ENCODE peak calls at places on chromosome 4, in six cellular contexts. L, T, W, C, H and B are unnamed samples.

GRCh38 chr4:180336494-180337090 is 1906.6 kb upstream of the TENM3 start:
- DNase-seq in C (no peak), W (no peak), T (no peak), L (no peak), H (no peak), B (no peak)

GRCh38 chr4:157582141-157582540 is 361.6 kb downstream of the GRIA2 start:
- DNase-seq in H (no peak), T (no peak), L (no peak), W (no peak), C (no peak), B (no peak)

GRCh38 chr4:5788144-5788543 is 77.1 kb downstream of the EVC start:
- DNase-seq in H (no peak), C (no peak), L (no peak), W (peak), T (no peak), B (peak)

GRCh38 chr4:6915041-6916005 is 5.7 kb downstream of the TBC1D14 start:
- DNase-seq in L (no peak), C (no peak), H (no peak), W (peak), T (no peak), B (no peak)

GRCh38 chr4:68861057-68861456 is 45.3 kb downstream of the UGT2B10 start:
- DNase-seq in C (no peak), W (no peak), H (no peak), T (no peak), L (no peak), B (no peak)

GRCh38 chr4:8177544-8177943 is 18.9 kb upstream of the ABLIM2 start:
- DNase-seq in C (no peak), T (peak), W (no peak), L (no peak), H (no peak), B (no peak)

GRCh38 chr4:85515701-85516100 is 40.8 kb downstream of the ARHGAP24 start:
- DNase-seq in W (no peak), H (no peak), C (no peak), T (no peak), L (no peak), B (no peak)

GRCh38 chr4:10050171-10051120 is 29.1 kb upstream of the SLC2A9 start:
- DNase-seq in C (no peak), T (no peak), L (no peak), W (no peak), H (no peak), B (no peak)

GRCh38 chr4:126661194-126661593 is 971.6 kb upstream of the INTU start:
- DNase-seq in H (no peak), T (no peak), C (no peak), L (no peak), W (no peak), B (no peak)

GRCh38 chr4:15682340-15682725 is 706 bp downstream of the FAM200B start:
- DNase-seq in C (no peak), W (no peak), H (peak), L (no peak), T (no peak), B (no peak)

GRCh38 chr4:4248885-4249203 is 821 bp upstream of the TMEM128 start:
- DNase-seq in C (no peak), L (no peak), T (peak), W (no peak), H (no peak), B (no peak)

GRCh38 chr4:25096553-25097443 is 63.5 kb downstream of the SEPSECS start:
- DNase-seq in T (no peak), W (no peak), L (no peak), H (no peak), C (no peak), B (no peak)

GRCh38 chr4:105785792-105786191 is 77.2 kb downstream of the GSTCD start:
- DNase-seq in L (no peak), W (no peak), C (no peak), T (no peak), H (no peak), B (no peak)

GRCh38 chr4:141702472-141703182 is 66.2 kb downstream of the IL15 start:
- DNase-seq in C (no peak), H (peak), T (no peak), W (no peak), L (no peak), B (no peak)

GRCh38 chr4:22877653-22878052 is 184.9 kb downstream of the GBA3 start:
- DNase-seq in H (no peak), W (no peak), C (no peak), T (no peak), L (no peak), B (no peak)

GRCh38 chr4:187417761-187418160 is 577.8 kb upstream of the ZFP42 start:
- DNase-seq in L (no peak), T (no peak), H (no peak), W (no peak), C (no peak), B (no peak)

GRCh38 chr4:7646384-7647061 is 211.8 kb upstream of the PSAPL1 start:
- DNase-seq in W (no peak), C (no peak), T (no peak), L (no peak), H (no peak), B (peak)

GRCh38 chr4:138045036-138045435 is 197.1 kb downstream of the SLC7A11 start:
- DNase-seq in H (no peak), W (no peak), C (no peak), L (no peak), T (no peak), B (no peak)

GRCh38 chr4:52915131-52915645 is 53.1 kb downstream of the RASL11B start:
- DNase-seq in W (no peak), H (no peak), C (no peak), T (no peak), L (no peak), B (no peak)

GRCh38 chr4:6069845-6070709 is 51.8 kb upstream of the C4orf50 start:
- DNase-seq in H (no peak), W (no peak), L (no peak), T (no peak), C (no peak), B (no peak)

GRCh38 chr4:45155081-45155777 is 428.9 kb upstream of the GNPDA2 start:
- DNase-seq in W (no peak), T (no peak), C (no peak), H (no peak), L (no peak), B (no peak)

GRCh38 chr4:158750379-158750778 is 18.4 kb upstream of the FNIP2 start:
- DNase-seq in C (no peak), W (no peak), H (no peak), T (no peak), L (no peak), B (no peak)

GRCh38 chr4:101259876-101260275 is 87.5 kb downstream of the PPP3CA start:
- DNase-seq in T (no peak), H (peak), L (no peak), C (no peak), W (no peak), B (no peak)

GRCh38 chr4:16199132-16199531 is 27.1 kb downstream of the TAPT1 start:
- DNase-seq in L (no peak), C (no peak), H (peak), T (peak), W (no peak), B (no peak)

GRCh38 chr4:105547769-105548168 is 4.7 kb upstream of the ARHGEF38 start:
- DNase-seq in H (no peak), W (no peak), L (no peak), T (no peak), C (no peak), B (no peak)

GRCh38 chr4:18934197-18934596 is 912.6 kb upstream of the LCORL start:
- DNase-seq in W (no peak), L (no peak), C (no peak), T (peak), H (no peak), B (no peak)

GRCh38 chr4:54731552-54731951 is 73.8 kb downstream of the KIT start:
- DNase-seq in H (no peak), T (no peak), W (no peak), L (no peak), C (no peak), B (no peak)

GRCh38 chr4:132180020-132180427 is 969.1 kb upstream of the PCDH10 start:
- DNase-seq in W (no peak), T (no peak), H (peak), L (no peak), C (no peak), B (no peak)

GRCh38 chr4:158667651-158668198 is 4.0 kb downstream of the C4orf46 start:
- DNase-seq in C (peak), T (peak), H (peak), W (no peak), L (peak), B (no peak)

GRCh38 chr4:21815651-21816050 is 132.9 kb downstream of the KCNIP4 start:
- DNase-seq in C (no peak), H (no peak), W (no peak), T (no peak), L (no peak), B (no peak)

DNA sequence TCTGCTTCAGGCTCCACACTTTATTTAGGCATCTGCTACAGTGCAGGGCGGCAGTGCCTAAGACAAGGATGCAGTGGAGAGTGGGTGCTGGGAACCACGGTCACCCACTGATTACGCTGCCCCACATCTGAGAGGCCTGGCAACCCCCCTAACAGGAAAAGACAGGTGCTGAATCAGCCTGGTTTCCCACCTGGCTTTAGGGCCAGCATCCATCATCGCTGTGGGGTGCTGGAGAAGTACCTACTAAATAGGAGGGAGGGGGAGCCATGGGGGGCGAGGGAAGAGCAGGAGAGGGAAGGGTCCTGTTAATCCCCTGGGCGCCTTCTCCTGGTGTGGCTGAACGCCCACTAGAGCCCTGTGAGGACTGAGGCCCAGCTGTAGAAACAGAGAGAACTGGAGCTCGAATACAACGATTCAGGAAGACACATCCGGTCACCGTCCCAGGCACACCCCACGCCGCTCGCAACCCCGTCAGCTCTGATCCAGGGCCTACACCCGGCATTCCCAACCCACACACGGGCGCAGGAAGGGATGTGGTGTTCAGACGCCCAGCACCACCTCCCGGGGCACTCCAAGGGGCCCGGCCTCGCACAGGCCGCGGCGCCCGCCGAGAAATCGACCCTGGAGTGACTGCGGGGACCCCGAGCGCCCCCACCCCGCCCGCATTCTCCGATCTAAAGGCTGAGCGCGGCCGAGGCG is 554 bp downstream of the DCTD start:
- DNase-seq in T (no peak), W (peak), C (peak), H (peak), L (no peak), B (peak)
- TF ChIP-seq POLR2AphosphoS5 in T (no peak), W (no peak), C (no peak), H (no peak), L (no peak), B (no peak)

GRCh38 chr4:119300388-119301131 is 21.4 kb downstream of the FABP2 start:
- DNase-seq in L (peak), W (peak), H (peak), T (peak), C (peak), B (peak)
- TF ChIP-seq POLR2AphosphoS5 in L (peak), W (peak), H (peak), T (peak), C (peak), B (peak)

DNA sequence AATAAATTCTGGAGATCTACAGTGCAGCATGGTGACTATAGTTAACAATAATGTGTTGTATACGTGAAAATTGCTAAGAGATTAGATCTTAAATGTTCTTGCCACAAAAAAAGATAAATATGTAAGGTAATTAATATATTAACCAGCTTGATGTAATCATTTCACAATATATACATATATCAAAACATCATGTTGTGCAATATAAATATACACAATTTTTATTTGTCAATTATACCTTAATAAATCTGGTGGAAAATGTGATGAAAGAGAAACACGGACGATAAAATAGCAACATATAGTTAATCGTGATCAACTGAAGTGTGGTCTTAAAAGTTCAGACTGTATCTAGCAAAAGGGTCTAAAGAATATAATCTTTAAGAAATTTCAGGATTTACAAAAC is 16.5 kb upstream of the NDNF start:
- DNase-seq in W (no peak), C (no peak), T (no peak), L (no peak), H (no peak), B (no peak)
- TF ChIP-seq POLR2AphosphoS5 in W (no peak), C (no peak), T (no peak), L (no peak), H (no peak), B (no peak)

GRCh38 chr4:11700751-11701226 is 272.1 kb upstream of the HS3ST1 start:
- DNase-seq in L (no peak), H (no peak), C (no peak), T (no peak), W (no peak), B (no peak)

GRCh38 chr4:11698846-11699590 is 270.3 kb upstream of the HS3ST1 start:
- DNase-seq in H (peak), C (no peak), T (no peak), L (no peak), W (no peak), B (no peak)

GRCh38 chr4:11701978-11702377 is 273.3 kb upstream of the HS3ST1 start:
- DNase-seq in L (no peak), H (no peak), W (no peak), T (no peak), C (no peak), B (no peak)

GRCh38 chr4:11704136-11704535 is 275.4 kb upstream of the HS3ST1 start:
- DNase-seq in L (no peak), C (no peak), T (no peak), W (no peak), H (no peak), B (no peak)

GRCh38 chr4:11702886-11703555 is 274.3 kb upstream of the HS3ST1 start:
- DNase-seq in W (no peak), H (no peak), T (no peak), L (no peak), C (no peak), B (no peak)
- TF ChIP-seq POLR2AphosphoS5 in W (no peak), H (no peak), T (no peak), L (no peak), C (no peak), B (no peak)